ENCODE peak calls at places on chromosomes 16 and 17, in eight cellular contexts. F, P, D, K, U, N, Y and Q are unnamed samples.

GRCh38 chr17:78883533-78884131 is 19.4 kb downstream of the CEP295NL start:
- DNase-seq in F (no peak), P (peak; percentile 96), D (peak; percentile 96), K (peak; percentile 86), U (peak; percentile 78), N (peak; percentile 56), Y (no peak), Q (peak; percentile 75)

GRCh38 chr17:53122966-53123365 is 699.8 kb upstream of the KIF2B start:
- DNase-seq in F (no peak), P (no peak), D (no peak), K (no peak), U (no peak), N (no peak), Y (no peak), Q (no peak)

GRCh38 chr16:53893731-53894435 is 189.9 kb downstream of the FTO start:
- DNase-seq in F (no peak), P (peak; percentile 85), D (peak; percentile 68), K (no peak), U (no peak), N (no peak), Y (no peak), Q (no peak)

GRCh38 chr16:77589071-77589755 is 133.1 kb upstream of the NUDT7 start:
- DNase-seq in F (no peak), P (peak; percentile 53), D (peak; percentile 71), K (no peak), U (no peak), N (no peak), Y (no peak), Q (no peak)

GRCh38 chr17:21285164-21286065 is 904 bp downstream of the MAP2K3 start:
- DNase-seq in F (no peak), P (peak; percentile 72), D (no peak), K (peak; percentile 32), U (no peak), N (peak; percentile 61), Y (no peak), Q (peak; percentile 82)

GRCh38 chr16:17467923-17468540 is 2.7 kb downstream of the XYLT1 start:
- DNase-seq in F (no peak), P (peak; percentile 65), D (peak; percentile 77), K (no peak), U (peak; percentile 54), N (peak; percentile 67), Y (no peak), Q (no peak)

GRCh38 chr17:83056583-83057396 is 22.6 kb upstream of the METRNL start:
- DNase-seq in F (no peak), P (no peak), D (no peak), K (no peak), U (no peak), N (peak; percentile 21), Y (no peak), Q (no peak)

GRCh38 chr17:54435966-54436365 is 464.7 kb upstream of the TOM1L1 start:
- DNase-seq in F (no peak), P (no peak), D (no peak), K (no peak), U (no peak), N (no peak), Y (no peak), Q (no peak)

GRCh38 chr17:31492206-31492605 is 100.7 kb downstream of the RAB11FIP4 start:
- DNase-seq in F (no peak), P (no peak), D (no peak), K (no peak), U (no peak), N (no peak), Y (no peak), Q (no peak)

GRCh38 chr17:57242148-57242547 is 14.2 kb upstream of the MSI2 start:
- DNase-seq in F (no peak), P (no peak), D (peak; percentile 31), K (no peak), U (peak; percentile 28), N (no peak), Y (no peak), Q (no peak)

GRCh38 chr16:85015481-85016177 is 4.3 kb upstream of the ZDHHC7 start:
- DNase-seq in F (no peak), P (no peak), D (no peak), K (no peak), U (no peak), N (no peak), Y (no peak), Q (no peak)

GRCh38 chr16:8541868-8542267 is 48.4 kb downstream of the TMEM114 start:
- DNase-seq in F (no peak), P (no peak), D (no peak), K (no peak), U (no peak), N (no peak), Y (no peak), Q (no peak)

GRCh38 chr16:8258523-8258922 is 331.8 kb downstream of the TMEM114 start:
- DNase-seq in F (no peak), P (no peak), D (no peak), K (no peak), U (no peak), N (no peak), Y (no peak), Q (no peak)

GRCh38 chr16:56355786-56356275 is 69.5 kb downstream of the AMFR start:
- DNase-seq in F (no peak), P (no peak), D (no peak), K (no peak), U (peak; percentile 14), N (peak; percentile 18), Y (no peak), Q (no peak)

GRCh38 chr16:56356276-56357241 is 68.8 kb downstream of the AMFR start:
- DNase-seq in F (peak; percentile 77), P (peak; percentile 89), D (peak; percentile 89), K (peak; percentile 85), U (peak; percentile 80), N (peak; percentile 82), Y (peak; percentile 22), Q (peak; percentile 87)

GRCh38 chr16:56357765-56358322 is 67.5 kb downstream of the AMFR start:
- DNase-seq in F (peak; percentile 18), P (no peak), D (no peak), K (no peak), U (peak; percentile 15), N (peak; percentile 24), Y (no peak), Q (peak; percentile 19)

GRCh38 chr16:56355221-56355620 is 70.1 kb downstream of the AMFR start:
- DNase-seq in F (no peak), P (no peak), D (no peak), K (no peak), U (no peak), N (peak; percentile 20), Y (no peak), Q (no peak)

DNA sequence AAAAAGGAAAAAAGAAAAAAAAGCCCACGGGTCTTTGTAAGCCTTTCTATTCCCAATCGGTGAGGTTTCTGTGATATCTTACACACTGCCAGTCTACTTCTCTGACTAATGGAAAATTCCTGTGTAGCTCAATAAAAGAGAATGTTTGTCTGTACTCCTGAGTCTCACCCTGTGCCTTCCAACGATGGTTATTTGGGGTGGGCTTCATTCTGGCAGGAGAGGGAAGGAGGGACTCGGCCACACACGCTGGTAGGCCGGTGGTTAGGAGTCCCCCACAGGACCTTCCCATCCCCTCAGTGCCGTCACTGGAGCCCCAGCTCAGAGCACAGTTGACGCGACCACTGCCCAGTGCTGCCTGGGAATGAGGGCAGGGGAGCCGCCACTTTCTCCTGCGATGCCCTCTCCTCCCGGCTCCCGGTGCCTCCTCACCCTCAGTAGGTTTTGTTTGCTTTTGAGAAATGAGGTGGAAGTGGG is 68.0 kb downstream of the AMFR start:
- DNase-seq in F (no peak), P (peak; percentile 69), D (no peak), K (no peak), U (peak; percentile 7), N (peak; percentile 24), Y (no peak), Q (peak; percentile 37)
- H3K4me3 ChIP-seq in F (no peak overlapping the region), P (no peak overlapping the region), D (peak overlapping the region; percentile 37), K (peak overlapping the region; percentile 54), U (peak overlapping the region; percentile 63), N (peak overlapping the region; percentile 51), Y (peak overlapping the region; percentile 29), Q (no peak overlapping the region)

GRCh38 chr16:49776085-49776501 is 79.8 kb downstream of the ZNF423 start:
- DNase-seq in F (no peak), P (peak; percentile 20), D (peak; percentile 52), K (no peak), U (peak; percentile 40), N (no peak), Y (no peak), Q (no peak)
- H3K4me3 ChIP-seq in F (no peak overlapping the region), P (no peak overlapping the region), D (no peak overlapping the region), K (no peak overlapping the region), U (peak overlapping the region; percentile 35), N (no peak overlapping the region), Y (no peak overlapping the region), Q (no peak overlapping the region)

GRCh38 chr16:22299036-22299435 is 1.8 kb downstream of the POLR3E start:
- DNase-seq in F (no peak), P (no peak), D (no peak), K (no peak), U (no peak), N (no peak), Y (no peak), Q (no peak)

GRCh38 chr16:22297871-22298733 is 893 bp downstream of the POLR3E start:
- DNase-seq in F (no peak), P (peak; percentile 97), D (peak; percentile 95), K (peak; percentile 85), U (peak; percentile 63), N (peak; percentile 50), Y (no peak), Q (peak; percentile 59)

GRCh38 chr16:22293137-22294106 is 3.8 kb upstream of the POLR3E start:
- DNase-seq in F (no peak), P (no peak), D (no peak), K (no peak), U (no peak), N (no peak), Y (no peak), Q (no peak)

GRCh38 chr16:22297114-22297870 is at the start of gene POLR3E:
- DNase-seq in F (peak; percentile 88), P (peak; percentile 99), D (peak; percentile 99), K (peak; percentile 100), U (peak; percentile 99), N (peak; percentile 100), Y (peak; percentile 89), Q (peak; percentile 100)

DNA sequence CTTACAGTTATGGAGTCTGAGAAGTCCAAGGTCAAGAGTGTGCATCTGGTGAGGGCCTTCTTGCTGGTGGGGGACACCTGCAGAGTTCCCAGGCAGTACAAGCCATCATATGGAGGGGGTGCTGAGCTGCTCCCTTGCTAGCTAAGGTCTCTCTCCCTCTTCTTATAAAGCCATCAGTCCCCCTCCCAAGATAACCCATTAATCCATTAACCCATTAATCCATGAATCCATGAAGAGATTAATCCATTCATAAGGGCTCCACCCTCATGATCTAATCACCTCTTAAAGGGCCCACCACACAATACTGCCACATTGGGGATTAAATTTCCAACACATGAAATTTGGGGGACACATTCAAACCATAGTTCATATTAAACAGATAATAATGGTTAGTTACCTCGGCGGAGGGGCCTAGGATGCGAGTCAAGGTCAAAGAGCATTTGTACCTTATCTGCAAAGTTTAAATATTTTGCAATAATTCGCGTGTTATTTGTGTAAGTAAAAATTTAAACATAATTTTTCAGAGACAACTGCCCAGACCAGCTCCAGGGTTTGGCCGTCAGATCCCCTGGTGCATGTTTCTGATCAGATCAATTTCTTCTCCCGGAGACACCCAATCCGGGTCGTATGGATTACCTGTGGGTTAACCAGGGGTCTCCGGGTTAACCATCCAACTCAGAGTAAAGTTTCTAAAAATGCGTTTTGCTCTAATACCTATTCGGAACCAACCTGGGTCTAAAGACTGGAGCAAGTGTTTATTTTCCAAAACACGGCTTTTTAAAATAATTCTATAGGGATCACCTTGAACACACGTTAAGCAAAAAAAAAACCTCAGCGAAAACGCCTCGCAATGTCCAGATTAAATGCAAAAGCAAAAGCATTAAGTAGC is 740 bp upstream of the POLR3E start:
- DNase-seq in F (no peak), P (peak; percentile 29), D (peak; percentile 24), K (peak; percentile 12), U (no peak), N (no peak), Y (no peak), Q (no peak)
- H3K4me3 ChIP-seq in F (peak overlapping the region; percentile 67), P (peak overlapping the region; percentile 61), D (peak overlapping the region; percentile 74), K (peak overlapping the region; percentile 78), U (peak overlapping the region; percentile 95), N (peak overlapping the region; percentile 79), Y (peak overlapping the region; percentile 86), Q (peak overlapping the region; percentile 81)

GRCh38 chr16:82736161-82736697 is 109.5 kb downstream of the CDH13 start:
- DNase-seq in F (no peak), P (no peak), D (no peak), K (no peak), U (no peak), N (no peak), Y (no peak), Q (no peak)
- H3K4me3 ChIP-seq in F (no peak overlapping the region), P (no peak overlapping the region), D (no peak overlapping the region), K (no peak overlapping the region), U (peak overlapping the region; percentile 36), N (no peak overlapping the region), Y (no peak overlapping the region), Q (no peak overlapping the region)